ENCODE peak calls at places on chromosome 14, in nine cellular contexts. P is GM13976; E is MG63; W is anterior cingulate cortex; L is glomerular endothelial cell; J is activated T-helper 1 cell treated with anti-CD3 and anti-CD28 coated beads, Interleukin-2, amount 50 U/mL, for 16 hours; H is activated CD4-positive, alpha-beta T cell treated with anti-CD3 and anti-CD28 coated beads, Interleukin-2, amount 50 U/mL, for 1 hour; G is stimulated activated CD4-positive, alpha-beta T cell treated with anti-CD3 and anti-CD28 coated beads, Interleukin-2, amount 100 ng/mL, for 48 hours; X is head of caudate nucleus. Q is an unnamed sample.

GRCh38 chr14:23175823-23176222 is 7.6 kb downstream of the SLC7A8 start:
- DNase-seq in E (no peak), H (no peak), J (no peak), P (no peak), X (no peak), W (no peak), L (no peak), G (no peak), Q (no peak)

GRCh38 chr14:69683971-69684370 is 72.6 kb downstream of the SUSD6 start:
- DNase-seq in E (no peak), W (no peak), P (peak; percentile 17), J (no peak), L (no peak), H (no peak), G (no peak), X (no peak), Q (no peak)

GRCh38 chr14:63174760-63175191 is 29.5 kb upstream of the RHOJ start:
- DNase-seq in P (peak; percentile 27), W (peak; percentile 1), G (no peak), L (peak; percentile 77), H (no peak), J (no peak), E (no peak), X (no peak), Q (peak; percentile 71)

GRCh38 chr14:98458702-98459101 is 813.3 kb downstream of the BCL11B start:
- DNase-seq in G (no peak), L (no peak), W (no peak), E (no peak), X (no peak), J (no peak), P (no peak), H (no peak), Q (no peak)

GRCh38 chr14:92510972-92511371 is 2.6 kb upstream of the RIN3 start:
- DNase-seq in W (no peak), H (no peak), X (no peak), G (no peak), L (no peak), E (no peak), P (no peak), J (no peak), Q (peak; percentile 25)

GRCh38 chr14:99560946-99561683 is 42.9 kb downstream of the CCDC85C start:
- DNase-seq in X (peak; percentile 55), H (no peak), G (no peak), L (no peak), P (no peak), J (no peak), E (no peak), W (peak; percentile 55), Q (peak; percentile 53)

GRCh38 chr14:83566567-83566966 is 1963.4 kb upstream of the FLRT2 start:
- DNase-seq in E (no peak), H (no peak), J (no peak), X (no peak), P (no peak), W (no peak), G (no peak), L (no peak), Q (no peak)

GRCh38 chr14:23068792-23069412 is 11.6 kb upstream of the CDH24 start:
- DNase-seq in L (peak; percentile 95), W (no peak), P (peak; percentile 92), G (peak; percentile 65), E (peak; percentile 60), X (peak; percentile 88), H (peak; percentile 65), J (peak; percentile 52), Q (peak; percentile 97)

GRCh38 chr14:62736004-62736403 is 309.3 kb downstream of the KCNH5 start:
- DNase-seq in J (no peak), L (no peak), W (no peak), G (no peak), P (no peak), H (no peak), E (no peak), X (no peak), Q (no peak)

GRCh38 chr14:68958553-68958952 is 20.5 kb downstream of the ACTN1 start:
- DNase-seq in L (no peak), E (no peak), X (no peak), J (no peak), H (no peak), P (no peak), W (no peak), G (no peak), Q (no peak)

GRCh38 chr14:21894003-21894897 is 220.6 kb upstream of the OR4E1 start:
- DNase-seq in X (peak; percentile 71), E (no peak), H (peak; percentile 51), P (peak; percentile 6), G (peak; percentile 50), J (peak; percentile 15), L (no peak), W (peak; percentile 1), Q (no peak)

GRCh38 chr14:84420236-84420635 is 1109.7 kb upstream of the FLRT2 start:
- DNase-seq in E (no peak), P (no peak), H (no peak), J (no peak), W (no peak), L (no peak), X (no peak), G (no peak), Q (no peak)

GRCh38 chr14:100590726-100591452 is 3.7 kb upstream of the BEGAIN start:
- DNase-seq in H (no peak), X (no peak), L (no peak), P (no peak), E (no peak), J (no peak), W (no peak), G (no peak), Q (no peak)